ENCODE peak calls at places on chromosomes 6 and 20, in five cellular contexts. X is T-helper 1 cell; R is activated CD4-positive, alpha-beta memory T cell treated with anti-CD3 and anti-CD28 coated beads for 36 hours; H is GM19239; Q is activated CD8-positive, alpha-beta T cell treated with anti-CD3 and anti-CD28 coated beads, Interleukin-2, amount 10 ng/mL, durations not matched to agents 7 days and 5 days. W is an unnamed sample.

GRCh38 chr6:155228549-155229166 is 35.2 kb upstream of the CLDN20 start:
- DNase-seq in X (no peak), R (no peak), H (no peak), Q (no peak), W (no peak)

GRCh38 chr6:10587694-10588392 is 66.7 kb downstream of the GCNT2 start:
- DNase-seq in X (no peak), R (no peak), H (no peak), Q (peak), W (no peak)

GRCh38 chr6:125302840-125303511 is 1.2 kb upstream of the HDDC2 start:
- DNase-seq in X (no peak), R (no peak), H (no peak), Q (no peak), W (no peak)

GRCh38 chr6:118648866-118649554 is 2.4 kb downstream of the CEP85L start:
- DNase-seq in X (no peak), R (no peak), H (no peak), Q (no peak), W (no peak)

GRCh38 chr6:119862719-119863118 is 513.2 kb upstream of the MAN1A1 start:
- DNase-seq in X (no peak), R (no peak), H (no peak), Q (no peak), W (no peak)

GRCh38 chr20:16027710-16028109 is 545.5 kb downstream of the KIF16B start:
- DNase-seq in X (no peak), R (no peak), H (no peak), Q (no peak), W (no peak)

GRCh38 chr6:55875420-55875819 is at the start of gene BMP5:
- DNase-seq in X (no peak), R (no peak), H (no peak), Q (no peak), W (no peak)

GRCh38 chr6:136586295-136586694 is 36.1 kb upstream of the MAP7 start:
- DNase-seq in X (no peak), R (no peak), H (no peak), Q (no peak), W (no peak)

GRCh38 chr6:71405416-71405815 is 116.8 kb downstream of the OGFRL1 start:
- DNase-seq in X (no peak), R (no peak), H (no peak), Q (no peak), W (no peak)

GRCh38 chr20:51126337-51126736 is 103.4 kb upstream of the KCNG1 start:
- DNase-seq in X (no peak), R (no peak), H (no peak), Q (no peak), W (no peak)

GRCh38 chr6:128541261-128541660 is 20.9 kb upstream of the PTPRK start:
- DNase-seq in X (no peak), R (no peak), H (no peak), Q (no peak), W (no peak)

GRCh38 chr6:101544286-101544685 is 150.8 kb downstream of the GRIK2 start:
- DNase-seq in X (no peak), R (no peak), H (no peak), Q (no peak), W (no peak)

GRCh38 chr20:57509665-57510237 is 15.2 kb downstream of the CTCFL start:
- DNase-seq in X (no peak), R (peak), H (no peak), Q (no peak), W (no peak)

W was measured in GM12892.